ENCODE peak calls at places on chromosome 4, in eight cellular contexts. Q, M, A, Z, F, O, S and Y are unnamed samples.

GRCh38 chr4:41426523-41426922 is 111.4 kb upstream of the LIMCH1 start:
- DNase-seq in A (no peak), Z (no peak), S (no peak), M (no peak), O (no peak), F (no peak), Q (peak), Y (no peak)

GRCh38 chr4:25029479-25030282 is 1.1 kb downstream of the LGI2 start:
- DNase-seq in Q (no peak), M (no peak), Z (no peak), S (no peak), A (no peak), F (no peak), O (no peak), Y (no peak)

GRCh38 chr4:30870513-30870912 is 150.3 kb downstream of the PCDH7 start:
- DNase-seq in Q (no peak), F (no peak), O (no peak), M (no peak), S (no peak), Z (no peak), A (no peak), Y (no peak)

GRCh38 chr4:866761-867390 is 40.9 kb upstream of the CPLX1 start:
- DNase-seq in O (no peak), M (no peak), F (no peak), A (no peak), Q (no peak), Z (no peak), S (no peak), Y (no peak)

GRCh38 chr4:4425696-4426095 is 38.8 kb downstream of the NSG1 start:
- DNase-seq in M (no peak), S (no peak), F (no peak), O (no peak), Z (no peak), A (peak), Q (no peak), Y (no peak)

GRCh38 chr4:8120518-8120917 is 38.1 kb downstream of the ABLIM2 start:
- DNase-seq in M (no peak), O (no peak), F (no peak), Z (no peak), S (no peak), A (no peak), Q (no peak), Y (no peak)

GRCh38 chr4:137545461-137545861 is 13.2 kb upstream of the PCDH18 start:
- DNase-seq in A (no peak), M (no peak), Z (peak), S (peak), F (peak), Q (no peak), O (no peak), Y (no peak)

GRCh38 chr4:16140520-16141249 is 56.9 kb upstream of the PROM1 start:
- DNase-seq in S (peak), Q (no peak), F (peak), Z (peak), O (no peak), M (no peak), A (no peak), Y (no peak)

GRCh38 chr4:62431513-62431912 is 1231.4 kb downstream of the ADGRL3 start:
- DNase-seq in O (no peak), S (no peak), A (no peak), M (no peak), Q (no peak), F (no peak), Z (no peak), Y (no peak)

GRCh38 chr4:1053080-1053661 is 41.7 kb downstream of the FGFRL1 start:
- DNase-seq in A (no peak), Q (no peak), M (no peak), F (peak), O (peak), Z (no peak), S (peak), Y (no peak)

GRCh38 chr4:113574636-113575103 is 186.9 kb downstream of the CAMK2D start:
- DNase-seq in F (no peak), Z (no peak), M (peak), O (no peak), A (no peak), Q (no peak), S (peak), Y (no peak)